ENCODE peak calls at places on chromosomes 5 and 9, in seven cellular contexts. One of them, this sample, is unnamed.

GRCh38 chr5:163565931-163566608 is 60.7 kb downstream of the MAT2B start:
- DNase-seq in naive thymus-derived CD4-positive, alpha-beta T cell: peak
- DNase-seq in left kidney: peak
- DNase-seq in right lobe of liver: no peak
- DNase-seq in globus pallidus: no peak
- DNase-seq in substantia nigra: peak
- DNase-seq in HuH-7: peak
- DNase-seq in this sample: peak

GRCh38 chr9:33791117-33791516 is 4.2 kb upstream of the PRSS3 start:
- DNase-seq in HuH-7: no peak
- DNase-seq in naive thymus-derived CD4-positive, alpha-beta T cell: no peak
- DNase-seq in right lobe of liver: no peak
- DNase-seq in left kidney: no peak
- DNase-seq in globus pallidus: no peak
- DNase-seq in substantia nigra: no peak
- DNase-seq in this sample: no peak

GRCh38 chr9:134551657-134552348 is 89.8 kb upstream of the COL5A1 start:
- DNase-seq in right lobe of liver: no peak
- DNase-seq in substantia nigra: peak
- DNase-seq in HuH-7: no peak
- DNase-seq in left kidney: peak
- DNase-seq in naive thymus-derived CD4-positive, alpha-beta T cell: no peak
- DNase-seq in globus pallidus: peak
- DNase-seq in this sample: no peak

GRCh38 chr9:94819161-94819677 is 92.7 kb downstream of the AOPEP start:
- DNase-seq in substantia nigra: no peak
- DNase-seq in left kidney: no peak
- DNase-seq in HuH-7: no peak
- DNase-seq in naive thymus-derived CD4-positive, alpha-beta T cell: no peak
- DNase-seq in right lobe of liver: no peak
- DNase-seq in globus pallidus: no peak
- DNase-seq in this sample: no peak

GRCh38 chr5:77645158-77645994 is 6.9 kb upstream of the OTP start:
- DNase-seq in HuH-7: peak
- DNase-seq in left kidney: peak
- DNase-seq in right lobe of liver: no peak
- DNase-seq in naive thymus-derived CD4-positive, alpha-beta T cell: peak
- DNase-seq in globus pallidus: no peak
- DNase-seq in substantia nigra: peak
- DNase-seq in this sample: peak

GRCh38 chr5:24899180-24899579 is 254.4 kb upstream of the CDH10 start:
- DNase-seq in substantia nigra: no peak
- DNase-seq in left kidney: no peak
- DNase-seq in right lobe of liver: no peak
- DNase-seq in globus pallidus: no peak
- DNase-seq in naive thymus-derived CD4-positive, alpha-beta T cell: no peak
- DNase-seq in HuH-7: no peak
- DNase-seq in this sample: no peak

GRCh38 chr5:174581483-174581882 is 142.9 kb upstream of the MSX2 start:
- DNase-seq in globus pallidus: peak
- DNase-seq in HuH-7: peak
- DNase-seq in substantia nigra: no peak
- DNase-seq in naive thymus-derived CD4-positive, alpha-beta T cell: no peak
- DNase-seq in left kidney: peak
- DNase-seq in right lobe of liver: no peak
- DNase-seq in this sample: peak

GRCh38 chr9:123749580-123750202 is 180.2 kb downstream of the DENND1A start:
- DNase-seq in naive thymus-derived CD4-positive, alpha-beta T cell: no peak
- DNase-seq in substantia nigra: no peak
- DNase-seq in right lobe of liver: no peak
- DNase-seq in globus pallidus: peak
- DNase-seq in left kidney: peak
- DNase-seq in HuH-7: no peak
- DNase-seq in this sample: peak

GRCh38 chr9:133509179-133510083 is 15.3 kb downstream of the MYMK start:
- DNase-seq in substantia nigra: peak
- DNase-seq in globus pallidus: peak
- DNase-seq in right lobe of liver: peak
- DNase-seq in left kidney: peak
- DNase-seq in naive thymus-derived CD4-positive, alpha-beta T cell: no peak
- DNase-seq in HuH-7: peak
- DNase-seq in this sample: peak

GRCh38 chr9:86945868-86946711 is 1.2 kb downstream of the GAS1 start:
- DNase-seq in HuH-7: peak
- DNase-seq in naive thymus-derived CD4-positive, alpha-beta T cell: peak
- DNase-seq in right lobe of liver: peak
- DNase-seq in left kidney: peak
- DNase-seq in globus pallidus: peak
- DNase-seq in substantia nigra: peak
- DNase-seq in this sample: peak

GRCh38 chr5:88664630-88665029 is 218.4 kb downstream of the MEF2C start:
- DNase-seq in HuH-7: no peak
- DNase-seq in left kidney: peak
- DNase-seq in globus pallidus: peak
- DNase-seq in right lobe of liver: no peak
- DNase-seq in naive thymus-derived CD4-positive, alpha-beta T cell: no peak
- DNase-seq in substantia nigra: no peak
- DNase-seq in this sample: peak

GRCh38 chr9:70551391-70551790 is 136.9 kb upstream of the KLF9 start:
- DNase-seq in globus pallidus: no peak
- DNase-seq in naive thymus-derived CD4-positive, alpha-beta T cell: no peak
- DNase-seq in right lobe of liver: no peak
- DNase-seq in substantia nigra: no peak
- DNase-seq in HuH-7: no peak
- DNase-seq in left kidney: no peak
- DNase-seq in this sample: no peak

GRCh38 chr5:107855171-107855570 is 184.4 kb upstream of the EFNA5 start:
- DNase-seq in left kidney: no peak
- DNase-seq in substantia nigra: no peak
- DNase-seq in globus pallidus: no peak
- DNase-seq in naive thymus-derived CD4-positive, alpha-beta T cell: no peak
- DNase-seq in HuH-7: no peak
- DNase-seq in right lobe of liver: no peak
- DNase-seq in this sample: no peak

This sample was measured in GM23338.